ENCODE peak calls at places on chromosomes 4 and X, in six cellular contexts. X is fibroblast of mammary gland, P is fibroblast of lung, Q is bronchial epithelial cell, G is foreskin keratinocyte, K is heart left ventricle. Z is an unnamed sample.

GRCh38 chrX:154123241-154124219 is 20.5 kb upstream of the OPN1LW start:
- DNase-seq in X (no peak), P (no peak), Q (peak), G (no peak), K (no peak), Z (no peak)

GRCh38 chr4:14842964-14843630 is 159.2 kb upstream of the CPEB2 start:
- DNase-seq in X (no peak), P (no peak), Q (no peak), G (no peak), K (no peak), Z (no peak)

GRCh38 chr4:94802091-94802490 is 44.3 kb downstream of the BMPR1B start:
- DNase-seq in X (no peak), P (no peak), Q (no peak), G (no peak), K (peak), Z (no peak)

GRCh38 chr4:25575581-25575980 is 80.1 kb upstream of the SLC34A2 start:
- DNase-seq in X (no peak), P (no peak), Q (no peak), G (no peak), K (no peak), Z (no peak)

GRCh38 chrX:137568741-137569469 is 3.0 kb downstream of the ZIC3 start:
- DNase-seq in X (no peak), P (no peak), Q (no peak), G (no peak), K (no peak), Z (no peak)

GRCh38 chrX:71615954-71616353 is 2.4 kb downstream of the CXCR3 start:
- DNase-seq in X (no peak), P (no peak), Q (no peak), G (no peak), K (no peak), Z (no peak)

GRCh38 chr4:183399166-183399565 is 45.3 kb upstream of the CDKN2AIP start:
- DNase-seq in X (no peak), P (no peak), Q (no peak), G (no peak), K (no peak), Z (no peak)

GRCh38 chr4:77232653-77233052 is 75.6 kb downstream of the CCNG2 start:
- DNase-seq in X (peak), P (peak), Q (peak), G (peak), K (no peak), Z (peak)

GRCh38 chr4:38136604-38137003 is 176.4 kb downstream of the PTTG2 start:
- DNase-seq in X (no peak), P (no peak), Q (no peak), G (no peak), K (no peak), Z (no peak)

GRCh38 chrX:155864655-155865054 is 16.5 kb upstream of the VAMP7 start:
- DNase-seq in X (peak), P (no peak), Q (no peak), G (no peak), K (no peak), Z (peak)

GRCh38 chr4:80265571-80266266 is 745 bp upstream of the FGF5 start:
- DNase-seq in X (peak), P (peak), Q (peak), G (peak), K (no peak), Z (peak)

GRCh38 chr4:8439914-8440490 is 521 bp downstream of the ACOX3 start:
- DNase-seq in X (no peak), P (no peak), Q (no peak), G (no peak), K (no peak), Z (no peak)

DNA sequence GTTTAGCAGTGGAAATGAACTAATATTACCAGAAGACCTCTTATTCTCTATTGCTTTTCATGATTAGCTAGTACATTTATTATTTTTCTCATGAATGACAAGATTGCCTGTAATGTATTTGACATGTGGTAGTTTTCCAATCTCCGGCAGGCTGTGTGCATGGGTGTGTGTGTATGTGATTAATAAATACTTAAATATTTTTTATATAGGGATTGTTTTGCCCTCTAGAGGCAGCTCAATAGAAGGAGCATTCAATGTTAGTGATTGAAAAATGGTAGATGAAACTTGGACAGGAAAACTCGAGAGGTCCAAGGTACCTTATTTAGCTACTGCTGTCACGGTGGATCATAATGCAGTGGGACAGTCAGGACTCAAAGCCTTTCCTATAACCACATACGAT is 457.6 kb downstream of the IL1RAPL1 start:
- DNase-seq in X (peak), P (peak), Q (no peak), G (no peak), K (no peak), Z (peak)
- TF ChIP-seq CTCF in X (peak), P (peak), Q (no peak), G (peak), K (peak), Z (peak)

DNA sequence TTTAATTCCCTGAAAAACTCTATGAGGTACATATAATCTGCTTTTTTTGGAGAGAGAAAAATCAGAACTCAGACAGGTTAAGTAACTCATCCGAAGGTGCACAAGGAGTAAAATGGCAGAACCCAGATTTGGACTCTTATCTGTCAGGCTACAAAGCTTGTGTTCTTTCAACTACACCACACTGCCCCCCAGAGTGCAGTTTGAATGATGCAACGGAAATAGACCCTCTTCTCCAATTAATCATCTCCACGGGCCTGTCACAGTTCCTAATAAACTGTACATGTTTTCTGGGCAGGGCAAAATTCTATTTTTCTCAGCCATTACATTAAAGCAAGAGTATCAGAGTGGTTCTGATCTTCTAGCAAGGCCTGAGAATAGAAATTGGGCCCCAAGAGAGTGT is 35.3 kb upstream of the DCX start:
- DNase-seq in X (peak), P (peak), Q (peak), G (no peak), K (no peak), Z (peak)
- TF ChIP-seq CTCF in X (peak), P (no peak), Q (no peak), G (peak), K (no peak), Z (no peak)

DNA sequence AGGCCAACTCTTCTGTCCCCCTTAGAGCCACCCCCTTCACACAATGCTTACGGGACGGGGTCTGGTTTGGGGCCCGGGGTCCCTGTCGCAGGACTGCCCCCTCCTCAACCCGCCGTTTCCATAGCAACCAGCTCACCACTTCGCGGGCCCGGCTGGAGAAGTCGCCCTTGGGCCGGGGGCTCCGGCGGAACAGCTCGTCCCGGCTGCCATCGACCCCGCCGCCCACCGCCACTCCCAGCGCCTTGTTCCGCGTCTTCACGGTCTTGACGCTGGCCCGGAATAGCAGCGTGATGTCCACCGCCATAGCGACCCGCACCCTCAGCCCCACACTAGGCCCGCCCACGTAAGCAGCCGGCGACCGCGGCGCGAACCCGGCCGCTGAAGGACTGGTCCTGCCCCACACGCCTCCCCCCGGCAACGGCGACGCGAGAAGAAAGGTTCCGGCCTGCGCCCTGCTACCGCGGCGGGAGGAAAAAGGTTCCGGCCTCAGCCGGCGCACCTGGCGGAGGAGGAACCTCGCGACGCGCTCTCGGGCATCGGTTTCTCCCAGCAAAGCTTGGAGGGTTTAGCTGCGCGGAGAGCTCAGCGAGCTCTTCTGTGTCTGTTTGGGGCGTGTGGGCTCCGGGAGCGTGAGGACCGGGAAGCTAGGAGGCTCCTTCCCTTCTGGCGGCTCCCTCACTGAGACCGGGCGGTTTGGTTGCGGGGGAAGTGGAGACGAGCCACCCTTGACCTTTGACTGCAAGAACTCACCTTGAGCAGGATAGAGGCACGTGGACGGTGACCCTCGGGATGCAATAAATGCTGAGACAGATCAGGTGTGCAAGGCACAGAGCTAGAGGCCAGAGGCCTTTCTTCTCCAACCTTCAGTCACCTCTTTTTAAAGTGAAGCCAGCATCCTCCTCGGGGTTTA is at the start of gene STX18:
- DNase-seq in X (peak), P (peak), Q (peak), G (peak), K (peak), Z (peak)
- TF ChIP-seq CTCF in X (no peak), P (no peak), Q (peak), G (peak), K (no peak), Z (no peak)

GRCh38 chr4:142913461-142914030 is 67.4 kb upstream of the INPP4B start:
- DNase-seq in X (peak), P (peak), Q (no peak), G (peak), K (no peak), Z (no peak)

GRCh38 chr4:142913034-142913433 is 66.9 kb upstream of the INPP4B start:
- DNase-seq in X (no peak), P (no peak), Q (no peak), G (no peak), K (no peak), Z (no peak)

GRCh38 chr4:142922720-142923119 is 76.6 kb upstream of the INPP4B start:
- DNase-seq in X (no peak), P (no peak), Q (no peak), G (no peak), K (no peak), Z (no peak)

GRCh38 chr4:142923619-142924018 is 77.5 kb upstream of the INPP4B start:
- DNase-seq in X (no peak), P (no peak), Q (no peak), G (no peak), K (no peak), Z (no peak)

GRCh38 chr4:142917678-142918077 is 71.6 kb upstream of the INPP4B start:
- DNase-seq in X (no peak), P (no peak), Q (no peak), G (no peak), K (no peak), Z (no peak)
- TF ChIP-seq CTCF in X (no peak), P (no peak), Q (no peak), G (no peak), K (no peak), Z (no peak)

GRCh38 chrX:150680974-150681373 is 12.2 kb upstream of the MTMR1 start:
- DNase-seq in X (peak), P (peak), Q (peak), G (peak), K (no peak), Z (peak)
- TF ChIP-seq CTCF in X (peak), P (peak), Q (peak), G (peak), K (peak), Z (peak)

GRCh38 chrX:2262679-2263055 is 238.1 kb downstream of the DHRSX start:
- DNase-seq in X (no peak), P (no peak), Q (no peak), G (no peak), K (no peak), Z (no peak)
- TF ChIP-seq CTCF in X (no peak), P (no peak), Q (no peak), G (no peak), K (no peak), Z (no peak)

GRCh38 chrX:48493890-48494364 is 14.9 kb upstream of the PORCN start:
- DNase-seq in X (peak), P (peak), Q (no peak), G (no peak), K (no peak), Z (peak)
- TF ChIP-seq CTCF in X (peak), P (peak), Q (peak), G (peak), K (no peak), Z (peak)

GRCh38 chr4:3465698-3466671 is 2.9 kb downstream of the DOK7 start:
- DNase-seq in X (peak), P (no peak), Q (no peak), G (no peak), K (peak), Z (no peak)
- TF ChIP-seq CTCF in X (peak), P (peak), Q (peak), G (peak), K (peak), Z (no peak)

DNA sequence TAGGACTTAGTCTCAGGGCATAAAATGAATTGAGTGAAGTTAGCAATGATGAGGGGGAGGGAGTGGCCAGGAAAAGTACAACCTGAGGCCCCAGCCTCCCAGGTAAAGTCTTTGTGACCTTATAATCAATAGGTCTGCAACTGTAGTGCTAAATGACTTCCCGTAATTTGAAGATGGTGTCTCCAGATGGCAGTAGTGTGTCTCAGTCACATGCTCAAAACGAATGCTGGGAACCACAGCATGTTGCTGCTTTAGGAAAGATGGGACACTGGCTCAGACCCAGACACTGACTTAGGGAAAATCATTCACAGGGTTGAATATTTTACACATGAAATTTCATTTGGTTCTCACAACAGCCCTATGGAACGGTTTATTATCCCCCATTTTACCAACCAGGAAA is 10.3 kb downstream of the SRPX2 start:
- DNase-seq in X (peak), P (no peak), Q (peak), G (no peak), K (no peak), Z (peak)
- TF ChIP-seq CTCF in X (peak), P (peak), Q (peak), G (peak), K (no peak), Z (no peak)

Z was measured in MCF 10A.